ENCODE peak calls at places on chromosomes 7 and 10, in seven cellular contexts. R, P, S, A, J, T and B are unnamed samples.

GRCh38 chr7:71290382-71290781 is 158.4 kb downstream of the GALNT17 start:
- DNase-seq in S (no peak), T (no peak), A (no peak), J (no peak), P (no peak), R (no peak), B (no peak)

GRCh38 chr10:117747636-117748035 is 205.1 kb downstream of the EMX2 start:
- DNase-seq in R (no peak), T (no peak), A (no peak), S (no peak), J (no peak), P (no peak), B (no peak)

GRCh38 chr7:151048911-151049463 is 656 bp downstream of the ASIC3 start:
- DNase-seq in T (no peak), P (no peak), J (no peak), A (no peak), S (no peak), R (no peak), B (no peak)

GRCh38 chr7:86970986-86971385 is 88.5 kb downstream of the ELAPOR2 start:
- DNase-seq in R (no peak), A (no peak), J (no peak), P (no peak), S (no peak), T (no peak), B (no peak)

GRCh38 chr10:74794531-74794930 is 31.9 kb upstream of the KAT6B start:
- DNase-seq in P (no peak), S (no peak), R (no peak), T (no peak), J (no peak), A (no peak), B (no peak)

GRCh38 chr10:71621783-71622526 is 97.6 kb downstream of the C10orf105 start:
- DNase-seq in T (no peak), P (peak; percentile 73), R (no peak), J (peak; percentile 29), S (peak; percentile 30), A (peak; percentile 30), B (no peak)

GRCh38 chr7:91112902-91113321 is 151.3 kb upstream of the FZD1 start:
- DNase-seq in S (peak; percentile 16), P (no peak), T (no peak), J (peak; percentile 43), A (no peak), R (no peak), B (no peak)

GRCh38 chr7:925601-926000 is 28.9 kb downstream of the ADAP1 start:
- DNase-seq in J (no peak), T (no peak), P (no peak), S (no peak), R (peak; percentile 41), A (peak; percentile 51), B (no peak)

GRCh38 chr7:37235813-37236212 is 212.9 kb downstream of the ELMO1 start:
- DNase-seq in R (no peak), T (no peak), P (no peak), S (no peak), A (no peak), J (no peak), B (no peak)

GRCh38 chr10:78333362-78334143 is 299.9 kb downstream of the RPS24 start:
- DNase-seq in P (no peak), S (no peak), J (no peak), R (no peak), A (no peak), T (no peak), B (no peak)

GRCh38 chr7:862157-862556 is 14.2 kb upstream of the GET4 start:
- DNase-seq in J (no peak), T (no peak), R (no peak), S (no peak), A (no peak), P (no peak), B (no peak)

GRCh38 chr10:90959826-90960225 is 38.9 kb upstream of the ANKRD1 start:
- DNase-seq in T (no peak), P (no peak), R (no peak), A (no peak), J (no peak), S (peak; percentile 63), B (no peak)
- H3K4me3 ChIP-seq in T (no peak overlapping the region), P (no peak overlapping the region), R (no peak overlapping the region), A (no peak overlapping the region), J (no peak overlapping the region), S (no peak overlapping the region), B (no peak overlapping the region)

GRCh38 chr7:2658941-2659340 is 27.2 kb downstream of the TTYH3 start:
- DNase-seq in T (no peak), P (no peak), R (no peak), S (no peak), A (no peak), J (no peak), B (no peak)

GRCh38 chr7:2661096-2661449 is 26.9 kb upstream of the AMZ1 start:
- DNase-seq in J (no peak), T (no peak), S (no peak), R (no peak), A (peak; percentile 61), P (no peak), B (no peak)

GRCh38 chr7:2661602-2662272 is 26.3 kb upstream of the AMZ1 start:
- DNase-seq in P (no peak), R (no peak), J (no peak), T (no peak), A (peak; percentile 78), S (no peak), B (no peak)

GRCh38 chr7:2659556-2660358 is 28.0 kb downstream of the TTYH3 start:
- DNase-seq in T (no peak), A (no peak), S (no peak), R (no peak), P (no peak), J (no peak), B (no peak)

DNA sequence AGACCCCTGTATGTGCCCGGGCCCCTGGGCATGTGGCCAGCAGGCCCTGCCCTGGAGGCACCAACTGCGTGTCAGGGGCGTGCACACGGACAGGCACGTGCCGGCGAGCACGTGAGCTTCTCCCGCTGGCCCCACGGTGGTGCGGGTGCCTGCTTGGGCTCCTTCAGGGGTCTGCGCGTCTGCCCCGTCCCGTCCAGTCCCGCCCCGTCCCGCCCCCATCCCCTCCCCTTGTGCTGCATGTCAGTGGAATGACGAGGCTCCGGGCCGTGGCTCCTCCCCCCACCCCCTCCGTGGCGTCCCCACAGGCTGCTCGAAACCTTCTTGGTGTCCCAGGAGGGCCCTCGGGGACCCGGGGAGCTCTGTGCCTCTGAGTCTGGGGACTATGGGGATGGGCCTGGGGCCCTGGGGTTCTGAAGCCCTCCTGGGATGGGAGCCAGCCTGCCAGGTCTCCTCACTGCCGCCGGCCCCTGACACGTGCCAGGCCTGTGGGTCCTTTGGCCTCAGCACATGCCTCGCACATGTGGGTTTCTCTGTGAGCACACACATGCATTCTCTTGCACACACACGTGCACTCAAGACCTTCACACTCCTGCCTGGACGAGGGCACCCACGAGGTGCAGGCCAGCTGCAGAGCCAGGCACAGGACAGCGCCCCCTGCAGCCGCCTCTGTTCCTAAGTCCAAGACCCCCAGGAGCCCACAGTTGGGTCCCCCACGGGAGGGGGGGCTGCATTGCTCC is 27.5 kb upstream of the AMZ1 start:
- DNase-seq in R (no peak), P (no peak), S (no peak), A (peak; percentile 54), T (no peak), J (no peak), B (no peak)
- TF ChIP-seq CTCF in R (no peak), P (peak; percentile 36), S (peak; percentile 24), A (no peak), T (peak; percentile 85), J (peak; percentile 62), B (no peak)

GRCh38 chr7:143171697-143172096 is 11.5 kb upstream of the TAS2R39 start:
- DNase-seq in T (no peak), P (no peak), R (no peak), A (no peak), J (no peak), S (no peak), B (no peak)

GRCh38 chr7:143177374-143178119 is 5.7 kb upstream of the TAS2R39 start:
- DNase-seq in R (no peak), A (no peak), P (no peak), S (no peak), T (no peak), J (no peak), B (no peak)

GRCh38 chr7:143176128-143176527 is 7.1 kb upstream of the TAS2R39 start:
- DNase-seq in R (no peak), J (no peak), A (no peak), P (no peak), S (no peak), T (no peak), B (no peak)

GRCh38 chr7:143172354-143172753 is 10.9 kb upstream of the TAS2R39 start:
- DNase-seq in P (no peak), T (no peak), S (peak; percentile 25), A (peak; percentile 83), R (peak; percentile 79), J (no peak), B (peak; percentile 78)
- H3K4me3 ChIP-seq in P (no peak overlapping the region), T (no peak overlapping the region), S (no peak overlapping the region), A (peak overlapping the region; percentile 22), R (no peak overlapping the region), J (no peak overlapping the region), B (peak overlapping the region; percentile 32)

GRCh38 chr10:110919349-110919931 is at the start of gene SHOC2:
- DNase-seq in P (peak; percentile 89), T (no peak), J (no peak), A (peak; percentile 100), R (peak; percentile 99), S (no peak), B (no peak)
- TF ChIP-seq CTCF in P (peak; percentile 29), T (peak; percentile 25), J (peak; percentile 46), A (no peak), R (no peak), S (peak; percentile 2), B (peak; percentile 41)

GRCh38 chr10:308101-308500 is 172.8 kb downstream of the ZMYND11 start:
- DNase-seq in T (no peak), J (no peak), S (peak; percentile 35), A (no peak), R (peak; percentile 34), P (no peak), B (no peak)
- H3K4me3 ChIP-seq in T (no peak overlapping the region), J (no peak overlapping the region), S (no peak overlapping the region), A (peak overlapping the region; percentile 26), R (no peak overlapping the region), P (no peak overlapping the region), B (no peak overlapping the region)

DNA sequence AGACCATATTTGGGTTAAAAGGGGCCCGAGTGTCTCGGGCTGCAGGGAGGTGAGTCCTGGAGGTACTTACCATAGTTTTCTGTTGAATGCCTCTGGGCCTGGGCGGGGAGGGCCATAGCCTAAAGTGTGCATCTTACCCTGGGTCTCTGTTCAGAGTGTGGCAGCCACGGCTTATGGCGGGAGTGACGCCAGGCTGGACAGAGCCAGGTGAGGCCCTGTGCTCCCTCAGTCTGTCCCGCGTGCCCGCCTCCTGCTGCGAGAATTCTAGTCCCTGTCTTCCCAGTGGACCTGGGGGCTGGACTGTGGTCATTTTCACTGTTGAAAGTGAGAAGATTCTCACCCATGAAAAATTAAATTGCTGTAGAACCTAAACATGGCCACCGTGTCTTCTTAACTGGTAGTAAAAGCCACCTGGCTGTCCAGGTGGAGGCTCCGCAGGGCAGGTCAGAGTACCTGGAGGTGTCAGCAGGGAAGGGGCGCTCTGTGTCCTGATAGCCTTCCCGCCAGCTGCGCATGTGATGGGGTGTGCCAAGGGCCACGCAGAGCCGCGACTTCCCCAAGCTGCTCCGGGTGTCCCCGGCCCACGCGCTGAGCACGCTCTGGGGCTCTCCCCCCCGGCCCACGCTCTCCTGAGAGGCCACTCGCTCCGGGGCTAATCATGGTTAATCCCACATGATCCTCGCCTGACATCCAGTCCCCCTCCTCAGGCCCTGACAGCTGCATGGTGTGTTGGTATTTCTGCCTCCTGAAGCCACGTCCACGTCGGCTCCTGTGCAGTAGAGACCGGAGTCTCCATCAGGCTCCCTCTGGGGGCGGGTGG is 20.3 kb downstream of the INPP5A start:
- DNase-seq in R (no peak), S (no peak), A (peak; percentile 50), P (no peak), T (no peak), J (no peak), B (no peak)
- TF ChIP-seq CTCF in R (no peak), S (no peak), A (no peak), P (no peak), T (no peak), J (no peak), B (no peak)

GRCh38 chr7:114086906-114087651 is 168.3 kb upstream of the PPP1R3A start:
- DNase-seq in J (peak; percentile 40), A (peak; percentile 64), P (peak; percentile 39), S (peak; percentile 38), T (no peak), R (no peak), B (no peak)
- H3K4me3 ChIP-seq in J (peak overlapping the region; percentile 80), A (peak overlapping the region; percentile 66), P (peak overlapping the region; percentile 59), S (peak overlapping the region; percentile 77), T (peak overlapping the region; percentile 70), R (peak overlapping the region; percentile 74), B (peak overlapping the region; percentile 49)